ENCODE peak calls at places on chromosome 14, in five cellular contexts. C is esophagus muscularis mucosa, Y is Caco-2, S is A549, T is GM23248. H is an unnamed sample. For H3K4me1 and H3K9me3, the result is how much of the 10 kb centered on the place peaks cover.

GRCh38 chr14:98242903-98243302 is 1029.1 kb downstream of the BCL11B start:
- DNase-seq in C (no peak), Y (no peak), S (no peak), T (no peak), H (no peak)

GRCh38 chr14:50000215-50001145 is 107.6 kb downstream of the ARF6 start:
- DNase-seq in C (no peak), Y (peak), S (no peak), T (peak), H (peak)

GRCh38 chr14:26841920-26842741 is 244.3 kb upstream of the NOVA1 start:
- DNase-seq in C (no peak), Y (peak), S (peak), T (peak), H (no peak)

GRCh38 chr14:28756896-28757570 is 9.6 kb upstream of the FOXG1 start:
- DNase-seq in C (no peak), Y (peak), S (peak), T (peak), H (no peak)

GRCh38 chr14:58637040-58637390 is 747 bp upstream of the DACT1 start:
- DNase-seq in C (peak), Y (no peak), S (no peak), T (peak), H (no peak)

GRCh38 chr14:99735189-99736135 is 51.4 kb downstream of the CYP46A1 start:
- DNase-seq in C (no peak), Y (no peak), S (no peak), T (no peak), H (no peak)

GRCh38 chr14:99136047-99136400 is 136.0 kb downstream of the BCL11B start:
- DNase-seq in C (peak), Y (no peak), S (no peak), T (no peak), H (no peak)

GRCh38 chr14:76309572-76310551 is 66.1 kb upstream of the ESRRB start:
- DNase-seq in C (no peak), Y (no peak), S (no peak), T (no peak), H (no peak)

GRCh38 chr14:96792003-96792402 is 5.2 kb upstream of the VRK1 start:
- DNase-seq in C (no peak), Y (no peak), S (no peak), T (no peak), H (no peak)

GRCh38 chr14:52918486-52918885 is 32.4 kb downstream of the FERMT2 start:
- DNase-seq in C (no peak), Y (no peak), S (no peak), T (peak), H (peak)

GRCh38 chr14:69152181-69152943 is 557 bp downstream of the DCAF5 start:
- DNase-seq in C (no peak), Y (no peak), S (no peak), T (peak), H (peak)

GRCh38 chr14:90409209-90409730 is 12.4 kb downstream of the CALM1 start:
- DNase-seq in C (peak), Y (no peak), S (peak), T (peak), H (no peak)

GRCh38 chr14:102911991-102912761 is 10.3 kb upstream of the AMN start:
- DNase-seq in C (no peak), Y (no peak), S (no peak), T (no peak), H (no peak)

GRCh38 chr14:29054119-29054518 is 287.5 kb downstream of the FOXG1 start:
- DNase-seq in C (no peak), Y (no peak), S (no peak), T (no peak), H (no peak)

GRCh38 chr14:77141592-77142288 is at the start of gene ZDHHC22:
- DNase-seq in C (no peak), Y (no peak), S (peak), T (no peak), H (no peak)

GRCh38 chr14:37903561-37904191 is 304.0 kb upstream of the SSTR1 start:
- DNase-seq in C (no peak), Y (peak), S (peak), T (peak), H (no peak)

GRCh38 chr14:26856832-26857508 is 259.1 kb upstream of the NOVA1 start:
- DNase-seq in C (no peak), Y (no peak), S (no peak), T (no peak), H (no peak)

GRCh38 chr14:64115401-64115800 is 178.8 kb downstream of the ESR2 start:
- DNase-seq in C (no peak), Y (no peak), S (no peak), T (no peak), H (no peak)

GRCh38 chr14:60161176-60162107 is 3.8 kb downstream of the DHRS7 start:
- DNase-seq in C (no peak), Y (no peak), S (no peak), T (peak), H (no peak)

GRCh38 chr14:53109028-53109687 is 44.0 kb downstream of the DDHD1 start:
- DNase-seq in C (no peak), Y (no peak), S (no peak), T (peak), H (peak)

GRCh38 chr14:69318241-69318640 is 58.3 kb downstream of the GALNT16 start:
- DNase-seq in C (no peak), Y (no peak), S (no peak), T (no peak), H (no peak)

DNA sequence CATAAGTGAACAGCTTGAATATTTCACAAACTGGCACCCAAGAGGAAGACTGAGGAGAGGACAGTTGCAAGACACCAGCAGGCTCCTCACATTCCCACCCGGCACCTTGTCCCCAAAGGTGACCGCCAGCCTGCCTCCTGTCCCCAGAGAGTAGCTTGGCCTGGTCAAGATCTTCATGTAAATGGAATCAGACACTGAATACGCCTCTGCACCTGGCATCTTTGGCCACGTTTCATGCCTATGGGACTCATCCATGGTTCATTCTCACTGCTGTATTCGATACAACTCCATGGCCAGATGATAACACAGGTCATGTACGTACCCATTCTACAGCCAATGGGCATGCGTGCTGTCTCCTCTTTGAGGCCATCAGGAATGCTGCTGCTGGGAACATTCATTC is 60.8 kb downstream of the ITPK1 start:
- DNase-seq in C (no peak), Y (no peak), S (no peak), T (no peak), H (no peak)
- H3K4me1 ChIP-seq in C (half or more), Y (under half), S (half or more), T (under half), H (under half)

GRCh38 chr14:41986083-41986645 is 379.5 kb downstream of the LRFN5 start:
- DNase-seq in C (no peak), Y (no peak), S (no peak), T (no peak), H (no peak)

DNA sequence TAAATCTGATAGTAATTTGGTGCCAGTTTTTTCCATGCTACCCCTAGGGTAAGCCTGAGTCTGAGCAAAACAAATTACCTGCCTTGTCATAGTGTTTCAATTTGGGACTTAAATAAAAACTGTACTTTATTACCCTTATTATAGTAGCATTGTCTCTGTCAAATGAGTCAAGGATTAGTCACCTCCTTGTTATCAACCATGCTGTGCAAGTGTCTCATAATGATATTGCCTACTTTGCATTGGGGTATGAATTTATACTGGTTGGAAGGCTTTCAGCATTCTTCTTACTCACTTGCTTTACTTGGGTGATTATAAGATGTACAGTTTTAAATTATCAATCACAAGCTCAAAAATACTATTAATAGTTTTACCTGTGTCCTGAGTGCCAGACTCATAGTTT is 380.1 kb downstream of the LRFN5 start:
- DNase-seq in C (no peak), Y (no peak), S (no peak), T (peak), H (no peak)
- H3K9me3 ChIP-seq in C (under half), Y (under half), S (under half), T (under half), H (under half)

DNA sequence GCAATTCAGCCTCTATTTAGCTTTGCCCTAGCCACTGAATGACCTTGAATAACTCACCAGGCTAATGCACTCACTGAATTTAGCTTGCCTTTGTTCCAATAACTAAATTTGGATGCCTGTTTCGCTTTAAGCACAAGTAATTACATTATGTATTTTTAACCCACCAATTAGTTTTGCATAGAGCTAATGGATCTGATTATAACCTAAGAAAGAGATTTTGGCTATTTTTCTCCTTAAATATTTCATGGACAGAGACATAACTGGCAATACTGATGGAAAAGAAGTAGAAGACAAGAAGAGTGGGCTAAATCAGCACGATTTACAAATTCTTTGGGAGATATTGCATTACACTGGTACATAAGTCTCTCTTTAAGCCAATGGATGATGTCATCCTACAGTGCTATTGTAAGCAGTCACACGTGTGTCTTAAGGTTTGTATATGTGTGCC is 85.7 kb downstream of the AKAP6 start:
- DNase-seq in C (no peak), Y (no peak), S (no peak), T (peak), H (no peak)
- H3K4me1 ChIP-seq in C (under half), Y (under half), S (under half), T (under half), H (under half)

DNA sequence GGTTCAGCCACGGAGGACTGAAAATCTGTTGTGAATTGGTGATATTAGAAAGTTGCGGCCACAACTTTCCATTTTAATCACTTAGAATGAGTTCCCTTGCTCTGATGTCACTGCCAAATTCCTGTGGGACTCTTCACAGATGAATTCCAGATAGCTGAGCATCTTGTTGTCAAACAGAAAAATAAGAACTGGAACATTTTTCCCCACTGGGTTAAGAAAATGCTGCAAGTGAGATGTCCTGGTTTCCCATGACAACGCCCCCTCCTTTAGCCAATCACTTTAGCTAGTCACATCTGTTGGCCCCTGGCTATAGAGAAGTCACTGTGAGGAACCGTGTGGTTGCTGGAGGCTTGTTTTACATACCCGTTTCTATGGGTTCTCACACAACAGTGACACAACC is 135.9 kb downstream of the KTN1 start:
- DNase-seq in C (no peak), Y (no peak), S (no peak), T (peak), H (no peak)
- H3K9me3 ChIP-seq in C (under half), Y (under half), S (under half), T (under half), H (under half)

GRCh38 chr14:105059035-105059916 is 6.0 kb downstream of the GPR132 start:
- DNase-seq in C (no peak), Y (peak), S (no peak), T (no peak), H (peak)
- H3K4me1 ChIP-seq in C (under half), Y (under half), S (under half), T (under half), H (half or more)

H was measured in CD4-positive, alpha-beta memory T cell.